ENCODE peak calls at places on chromosomes 4 and X, in five cellular contexts. G is left cardiac atrium; H is stimulated activated CD4-positive, alpha-beta T cell treated with anti-CD3 and anti-CD28 coated beads, Interleukin-1b, Interleukin-23, amount 100 ng/mL, for 1 hour; T is nucleus accumbens; M is H4. B is an unnamed sample.

GRCh38 chr4:153538408-153539057 is 72.4 kb downstream of the TMEM131L start:
- DNase-seq in G (no peak), H (no peak), T (peak), M (no peak), B (no peak)

GRCh38 chrX:133265331-133265730 is 47.2 kb upstream of the TFDP3 start:
- DNase-seq in G (no peak), H (no peak), T (no peak), M (no peak), B (no peak)

GRCh38 chrX:124346064-124346876 is at the start of gene SH2D1A:
- DNase-seq in G (no peak), H (no peak), T (no peak), M (no peak), B (no peak)

GRCh38 chr4:11488657-11489448 is 60.2 kb upstream of the HS3ST1 start:
- DNase-seq in G (no peak), H (no peak), T (no peak), M (no peak), B (no peak)

GRCh38 chr4:64756016-64756415 is 346.8 kb upstream of the TECRL start:
- DNase-seq in G (no peak), H (no peak), T (no peak), M (peak), B (no peak)

GRCh38 chrX:14758029-14758491 is 114.8 kb downstream of the FANCB start:
- DNase-seq in G (no peak), H (no peak), T (no peak), M (no peak), B (no peak)

GRCh38 chr4:1873291-1873690 is 2.1 kb downstream of the NSD2 start:
- DNase-seq in G (no peak), H (no peak), T (no peak), M (no peak), B (no peak)

GRCh38 chrX:47078129-47079043 is at the start of gene RGN:
- DNase-seq in G (peak), H (no peak), T (peak), M (no peak), B (no peak)

GRCh38 chr4:4714330-4714729 is 145.1 kb upstream of the MSX1 start:
- DNase-seq in G (no peak), H (no peak), T (no peak), M (no peak), B (no peak)

GRCh38 chrX:130771648-130772312 is 131.2 kb downstream of the ENOX2 start:
- DNase-seq in G (no peak), H (no peak), T (no peak), M (no peak), B (no peak)

GRCh38 chr4:121070696-121071639 is 1.4 kb downstream of the NDNF start:
- DNase-seq in G (peak), H (no peak), T (no peak), M (peak), B (no peak)

GRCh38 chr4:105679186-105679585 is 29.3 kb downstream of the INTS12 start:
- DNase-seq in G (no peak), H (no peak), T (no peak), M (peak), B (no peak)

GRCh38 chrX:139932901-139933796 is at the start of gene ATP11C:
- DNase-seq in G (peak), H (peak), T (peak), M (peak), B (peak)